ENCODE peak calls at places on chromosomes 12 and 14, in six cellular contexts. One of them, this sample, is unnamed.
A peak's percentile ranks its signal among the peaks of the same experiment; 100 is the strongest.

GRCh38 chr14:23929822-23930294 is 23.7 kb upstream of the DHRS4 start:
- DNase-seq in IMR-90: peak; percentile 69
- DNase-seq in trophoblast cell: peak; percentile 89
- DNase-seq in mesenchymal stem cell: peak; percentile 76
- DNase-seq in H1: peak; percentile 34
- DNase-seq in neuronal stem cell: peak; percentile 81
- DNase-seq in this sample: peak; percentile 83

GRCh38 chr12:130874696-130875095 is 2.8 kb downstream of the RAN start:
- DNase-seq in IMR-90: no peak
- DNase-seq in neuronal stem cell: no peak
- DNase-seq in mesenchymal stem cell: no peak
- DNase-seq in H1: no peak
- DNase-seq in trophoblast cell: no peak
- DNase-seq in this sample: no peak

GRCh38 chr14:99131632-99132271 is 140.2 kb downstream of the BCL11B start:
- DNase-seq in IMR-90: no peak
- DNase-seq in mesenchymal stem cell: no peak
- DNase-seq in neuronal stem cell: no peak
- DNase-seq in H1: no peak
- DNase-seq in trophoblast cell: no peak
- DNase-seq in this sample: no peak

GRCh38 chr12:93812616-93813015 is 135.4 kb downstream of the CRADD start:
- DNase-seq in neuronal stem cell: no peak
- DNase-seq in trophoblast cell: no peak
- DNase-seq in mesenchymal stem cell: no peak
- DNase-seq in IMR-90: no peak
- DNase-seq in H1: no peak
- DNase-seq in this sample: no peak

GRCh38 chr14:59424707-59425106 is 40.5 kb downstream of the GPR135 start:
- DNase-seq in trophoblast cell: no peak
- DNase-seq in neuronal stem cell: no peak
- DNase-seq in IMR-90: no peak
- DNase-seq in mesenchymal stem cell: no peak
- DNase-seq in H1: no peak
- DNase-seq in this sample: no peak

GRCh38 chr12:66921151-66921550 is 242.3 kb upstream of the GRIP1 start:
- DNase-seq in mesenchymal stem cell: no peak
- DNase-seq in neuronal stem cell: no peak
- DNase-seq in IMR-90: no peak
- DNase-seq in H1: no peak
- DNase-seq in trophoblast cell: peak; percentile 95
- DNase-seq in this sample: no peak

GRCh38 chr12:95615735-95616134 is 64.5 kb upstream of the USP44 start:
- DNase-seq in neuronal stem cell: no peak
- DNase-seq in H1: no peak
- DNase-seq in mesenchymal stem cell: no peak
- DNase-seq in trophoblast cell: no peak
- DNase-seq in IMR-90: peak; percentile 79
- DNase-seq in this sample: no peak

GRCh38 chr12:11568762-11569478 is 80.6 kb upstream of the ETV6 start:
- DNase-seq in trophoblast cell: no peak
- DNase-seq in neuronal stem cell: no peak
- DNase-seq in IMR-90: no peak
- DNase-seq in mesenchymal stem cell: no peak
- DNase-seq in H1: no peak
- DNase-seq in this sample: no peak

GRCh38 chr12:21839776-21840175 is 65.3 kb upstream of the KCNJ8 start:
- DNase-seq in neuronal stem cell: no peak
- DNase-seq in H1: no peak
- DNase-seq in mesenchymal stem cell: no peak
- DNase-seq in IMR-90: no peak
- DNase-seq in trophoblast cell: no peak
- DNase-seq in this sample: no peak

GRCh38 chr12:57095440-57095839 is 6.5 kb downstream of the NAB2 start:
- DNase-seq in mesenchymal stem cell: no peak
- DNase-seq in neuronal stem cell: no peak
- DNase-seq in trophoblast cell: no peak
- DNase-seq in H1: no peak
- DNase-seq in IMR-90: no peak
- DNase-seq in this sample: no peak

GRCh38 chr14:75471059-75471458 is 43.2 kb downstream of the JDP2 start:
- DNase-seq in IMR-90: no peak
- DNase-seq in mesenchymal stem cell: no peak
- DNase-seq in H1: no peak
- DNase-seq in trophoblast cell: no peak
- DNase-seq in neuronal stem cell: no peak
- DNase-seq in this sample: no peak

GRCh38 chr12:124668602-124669001 is 101.2 kb upstream of the NCOR2 start:
- DNase-seq in IMR-90: no peak
- DNase-seq in trophoblast cell: no peak
- DNase-seq in mesenchymal stem cell: no peak
- DNase-seq in H1: no peak
- DNase-seq in neuronal stem cell: no peak
- DNase-seq in this sample: no peak

GRCh38 chr12:42584539-42585174 is 4.9 kb downstream of the PRICKLE1 start:
- DNase-seq in IMR-90: no peak
- DNase-seq in trophoblast cell: no peak
- DNase-seq in H1: no peak
- DNase-seq in mesenchymal stem cell: no peak
- DNase-seq in neuronal stem cell: no peak
- DNase-seq in this sample: no peak

GRCh38 chr14:90576581-90576980 is 179.8 kb downstream of the CALM1 start:
- DNase-seq in mesenchymal stem cell: no peak
- DNase-seq in neuronal stem cell: no peak
- DNase-seq in trophoblast cell: no peak
- DNase-seq in H1: no peak
- DNase-seq in IMR-90: peak; percentile 30
- DNase-seq in this sample: no peak

GRCh38 chr12:47835831-47836155 is 16.1 kb upstream of the HDAC7 start:
- DNase-seq in mesenchymal stem cell: no peak
- DNase-seq in trophoblast cell: no peak
- DNase-seq in IMR-90: no peak
- DNase-seq in H1: no peak
- DNase-seq in neuronal stem cell: no peak
- DNase-seq in this sample: peak; percentile 25

GRCh38 chr12:96773031-96773430 is 134.0 kb upstream of the NEDD1 start:
- DNase-seq in neuronal stem cell: no peak
- DNase-seq in H1: no peak
- DNase-seq in IMR-90: no peak
- DNase-seq in mesenchymal stem cell: no peak
- DNase-seq in trophoblast cell: no peak
- DNase-seq in this sample: no peak

GRCh38 chr12:30219047-30219446 is 435.3 kb upstream of the TMTC1 start:
- DNase-seq in trophoblast cell: no peak
- DNase-seq in IMR-90: peak; percentile 22
- DNase-seq in mesenchymal stem cell: no peak
- DNase-seq in H1: no peak
- DNase-seq in neuronal stem cell: no peak
- DNase-seq in this sample: no peak

GRCh38 chr12:53892760-53893159 is 45.9 kb upstream of the HOXC13 start:
- DNase-seq in mesenchymal stem cell: no peak
- DNase-seq in H1: no peak
- DNase-seq in neuronal stem cell: no peak
- DNase-seq in IMR-90: no peak
- DNase-seq in trophoblast cell: no peak
- DNase-seq in this sample: no peak

GRCh38 chr12:11702959-11703358 is 53.5 kb downstream of the ETV6 start:
- DNase-seq in IMR-90: no peak
- DNase-seq in H1: no peak
- DNase-seq in neuronal stem cell: no peak
- DNase-seq in mesenchymal stem cell: no peak
- DNase-seq in trophoblast cell: no peak
- DNase-seq in this sample: no peak

GRCh38 chr12:33476058-33476457 is 36.4 kb upstream of the SYT10 start:
- DNase-seq in neuronal stem cell: no peak
- DNase-seq in mesenchymal stem cell: no peak
- DNase-seq in IMR-90: no peak
- DNase-seq in H1: no peak
- DNase-seq in trophoblast cell: peak; percentile 32
- DNase-seq in this sample: no peak

GRCh38 chr14:99601301-99601945 is 2.6 kb downstream of the CCDC85C start:
- DNase-seq in H1: no peak
- DNase-seq in neuronal stem cell: no peak
- DNase-seq in mesenchymal stem cell: no peak
- DNase-seq in trophoblast cell: no peak
- DNase-seq in IMR-90: peak; percentile 65
- DNase-seq in this sample: no peak

GRCh38 chr12:82174936-82175335 is 183.3 kb downstream of the CCDC59 start:
- DNase-seq in H1: no peak
- DNase-seq in IMR-90: no peak
- DNase-seq in neuronal stem cell: no peak
- DNase-seq in mesenchymal stem cell: no peak
- DNase-seq in trophoblast cell: no peak
- DNase-seq in this sample: no peak

DNA sequence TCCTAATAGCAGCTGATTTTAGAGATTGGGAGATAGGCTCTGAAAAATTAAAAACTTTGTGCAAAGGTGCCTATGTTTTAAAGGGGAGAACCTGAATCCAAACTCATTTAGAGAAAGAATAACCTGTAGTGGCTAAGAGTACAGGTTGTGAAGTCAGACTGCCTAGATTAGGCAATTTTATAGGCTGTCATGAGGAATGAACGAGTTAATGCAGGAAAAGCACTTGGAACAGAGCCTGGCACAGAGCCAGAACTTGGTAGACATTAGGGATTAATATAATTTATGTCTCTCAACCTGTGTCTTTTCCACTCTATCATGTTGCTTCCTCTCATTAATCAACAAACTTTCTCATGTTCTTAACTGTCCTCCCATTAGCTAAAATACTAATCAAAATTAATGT is 98.1 kb downstream of the WIF1 start:
- DNase-seq in neuronal stem cell: no peak
- DNase-seq in H1: no peak
- DNase-seq in mesenchymal stem cell: no peak
- DNase-seq in IMR-90: no peak
- DNase-seq in trophoblast cell: no peak
- DNase-seq in this sample: no peak
- H3K14ac ChIP-seq in neuronal stem cell: no peak overlapping the region
- H3K14ac ChIP-seq in H1: no peak overlapping the region
- H3K14ac ChIP-seq in mesenchymal stem cell: no peak overlapping the region
- H3K14ac ChIP-seq in IMR-90: no peak overlapping the region
- H3K14ac ChIP-seq in trophoblast cell: no peak overlapping the region
- H3K14ac ChIP-seq in this sample: no peak overlapping the region

DNA sequence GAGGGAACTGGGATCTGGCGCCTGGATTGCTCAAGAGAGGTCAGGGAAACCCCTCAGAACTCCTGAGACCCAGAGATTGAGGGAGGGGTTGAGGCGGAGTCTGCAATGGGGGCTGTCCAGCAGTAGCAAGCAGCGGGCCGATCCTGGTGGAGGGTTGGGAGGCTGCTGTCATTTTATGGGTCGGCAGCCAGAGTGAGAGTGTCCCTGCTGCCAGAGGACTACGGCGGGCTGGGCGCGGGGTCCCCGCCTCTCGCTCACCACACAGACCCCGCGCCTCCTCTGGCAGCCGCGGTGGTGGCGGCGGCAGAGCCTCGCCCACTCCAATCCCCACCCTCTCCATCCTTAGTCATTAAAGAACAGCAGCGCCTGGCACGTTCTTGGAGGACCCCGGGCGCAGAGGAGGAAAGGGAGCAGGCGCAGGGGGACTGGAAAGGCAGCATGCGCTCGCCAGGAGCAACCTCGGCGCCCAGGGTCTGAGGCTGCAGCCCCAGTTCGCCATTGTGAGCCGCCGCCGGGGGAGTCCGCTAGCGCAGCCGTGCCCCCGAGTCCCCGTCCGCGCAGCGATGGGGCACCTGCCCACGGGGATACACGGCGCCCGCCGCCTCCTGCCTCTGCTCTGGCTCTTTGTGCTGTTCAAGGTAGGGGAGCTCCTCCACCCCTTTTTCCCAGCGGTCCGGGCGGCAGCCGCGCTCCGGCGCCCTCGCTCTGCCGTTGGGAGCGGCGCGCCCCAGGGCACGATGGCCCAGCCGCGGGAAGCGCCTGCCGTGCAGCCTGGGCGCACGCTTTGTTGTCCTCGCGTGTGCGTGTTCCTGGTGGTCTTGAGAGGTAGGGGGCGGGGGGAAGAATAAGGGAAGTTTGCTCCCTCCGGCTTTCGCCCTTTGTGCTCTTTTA is at the start of gene PTPRO:
- DNase-seq in mesenchymal stem cell: no peak
- DNase-seq in IMR-90: no peak
- DNase-seq in H1: peak; percentile 23
- DNase-seq in trophoblast cell: no peak
- DNase-seq in neuronal stem cell: peak; percentile 59
- DNase-seq in this sample: peak; percentile 84
- H3K23ac ChIP-seq in mesenchymal stem cell: no peak within 1 kb of the TSS
- H3K23ac ChIP-seq in IMR-90: no peak within 1 kb of the TSS
- H3K23ac ChIP-seq in H1: no peak within 1 kb of the TSS
- H3K23ac ChIP-seq in trophoblast cell: no peak within 1 kb of the TSS
- H3K23ac ChIP-seq in neuronal stem cell: peak within 1 kb of the TSS; percentile 23
- H3K23ac ChIP-seq in this sample: no peak within 1 kb of the TSS

GRCh38 chr14:52026921-52027320 is 37.6 kb downstream of the RTRAF start:
- DNase-seq in trophoblast cell: no peak
- DNase-seq in neuronal stem cell: no peak
- DNase-seq in mesenchymal stem cell: no peak
- DNase-seq in H1: no peak
- DNase-seq in IMR-90: no peak
- DNase-seq in this sample: no peak

GRCh38 chr14:52021971-52022600 is 32.7 kb downstream of the RTRAF start:
- DNase-seq in IMR-90: peak; percentile 44
- DNase-seq in neuronal stem cell: no peak
- DNase-seq in H1: no peak
- DNase-seq in trophoblast cell: no peak
- DNase-seq in mesenchymal stem cell: peak; percentile 54
- DNase-seq in this sample: no peak

GRCh38 chr14:52023518-52023917 is 34.2 kb downstream of the RTRAF start:
- DNase-seq in mesenchymal stem cell: peak; percentile 53
- DNase-seq in neuronal stem cell: no peak
- DNase-seq in H1: no peak
- DNase-seq in trophoblast cell: no peak
- DNase-seq in IMR-90: peak; percentile 87
- DNase-seq in this sample: no peak

GRCh38 chr14:52025952-52026510 is 36.7 kb downstream of the RTRAF start:
- DNase-seq in IMR-90: peak; percentile 40
- DNase-seq in neuronal stem cell: no peak
- DNase-seq in mesenchymal stem cell: no peak
- DNase-seq in H1: no peak
- DNase-seq in trophoblast cell: no peak
- DNase-seq in this sample: no peak

DNA sequence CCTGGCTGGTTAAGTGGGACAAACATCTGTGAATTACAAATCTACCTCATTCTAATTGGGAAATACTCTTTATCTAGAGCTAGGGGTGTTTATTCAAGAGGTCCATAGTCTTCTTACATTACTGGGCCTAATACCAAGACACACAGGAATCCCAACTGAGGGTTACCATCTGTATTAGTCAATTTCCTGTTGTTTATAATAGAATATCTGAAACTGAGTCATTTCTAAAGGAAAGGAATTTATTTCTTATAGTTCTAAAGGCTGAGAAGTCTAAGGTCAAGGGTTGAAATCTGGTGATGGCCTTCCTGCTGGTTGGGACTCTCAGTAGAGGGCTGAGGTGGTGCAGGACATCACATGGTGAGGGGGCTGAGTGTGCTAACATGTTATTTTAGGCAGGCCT is 36.0 kb downstream of the RTRAF start:
- DNase-seq in neuronal stem cell: no peak
- DNase-seq in trophoblast cell: no peak
- DNase-seq in mesenchymal stem cell: peak; percentile 83
- DNase-seq in IMR-90: peak; percentile 98
- DNase-seq in H1: no peak
- DNase-seq in this sample: no peak
- H3K14ac ChIP-seq in neuronal stem cell: no peak overlapping the region
- H3K14ac ChIP-seq in trophoblast cell: no peak overlapping the region
- H3K14ac ChIP-seq in mesenchymal stem cell: no peak overlapping the region
- H3K14ac ChIP-seq in IMR-90: peak overlapping the region; percentile 71
- H3K14ac ChIP-seq in H1: no peak overlapping the region
- H3K14ac ChIP-seq in this sample: no peak overlapping the region

GRCh38 chr12:132557969-132558856 is 52.2 kb downstream of the LRCOL1 start:
- DNase-seq in H1: no peak
- DNase-seq in trophoblast cell: peak; percentile 38
- DNase-seq in IMR-90: no peak
- DNase-seq in mesenchymal stem cell: no peak
- DNase-seq in neuronal stem cell: no peak
- DNase-seq in this sample: no peak
- H3K23ac ChIP-seq in H1: no peak overlapping the region
- H3K23ac ChIP-seq in trophoblast cell: no peak overlapping the region
- H3K23ac ChIP-seq in IMR-90: no peak overlapping the region
- H3K23ac ChIP-seq in mesenchymal stem cell: no peak overlapping the region
- H3K23ac ChIP-seq in neuronal stem cell: no peak overlapping the region
- H3K23ac ChIP-seq in this sample: no peak overlapping the region